ENCODE peak calls at places on chromosomes 6 and 20, in six cellular contexts. One of them, this sample, is unnamed.

GRCh38 chr6:109229536-109229935 is 134.2 kb downstream of the CEP57L1 start:
- DNase-seq in neuronal stem cell: no peak
- DNase-seq in IMR-90: no peak
- DNase-seq in H1: no peak
- DNase-seq in mesenchymal stem cell: no peak
- DNase-seq in trophoblast cell: no peak
- DNase-seq in this sample: no peak

GRCh38 chr6:113464959-113465358 is 392.2 kb upstream of the MARCKS start:
- DNase-seq in neuronal stem cell: no peak
- DNase-seq in IMR-90: peak
- DNase-seq in H1: no peak
- DNase-seq in mesenchymal stem cell: peak
- DNase-seq in trophoblast cell: peak
- DNase-seq in this sample: no peak

GRCh38 chr6:14177413-14178082 is 60.0 kb downstream of the CD83 start:
- DNase-seq in neuronal stem cell: no peak
- DNase-seq in IMR-90: no peak
- DNase-seq in H1: no peak
- DNase-seq in mesenchymal stem cell: no peak
- DNase-seq in trophoblast cell: no peak
- DNase-seq in this sample: no peak

GRCh38 chr6:195861-196360 is 96.4 kb upstream of the DUSP22 start:
- DNase-seq in neuronal stem cell: no peak
- DNase-seq in IMR-90: peak
- DNase-seq in H1: no peak
- DNase-seq in mesenchymal stem cell: peak
- DNase-seq in trophoblast cell: peak
- DNase-seq in this sample: no peak

GRCh38 chr6:104940238-104940880 is 16.5 kb upstream of the LIN28B start:
- DNase-seq in neuronal stem cell: no peak
- DNase-seq in IMR-90: no peak
- DNase-seq in H1: peak
- DNase-seq in mesenchymal stem cell: peak
- DNase-seq in trophoblast cell: peak
- DNase-seq in this sample: peak

GRCh38 chr6:35973670-35974222 is 50.7 kb downstream of the SLC26A8 start:
- DNase-seq in neuronal stem cell: no peak
- DNase-seq in IMR-90: no peak
- DNase-seq in H1: no peak
- DNase-seq in mesenchymal stem cell: peak
- DNase-seq in trophoblast cell: peak
- DNase-seq in this sample: no peak

GRCh38 chr6:157530724-157531168 is 149.8 kb downstream of the ZDHHC14 start:
- DNase-seq in neuronal stem cell: no peak
- DNase-seq in IMR-90: no peak
- DNase-seq in H1: no peak
- DNase-seq in mesenchymal stem cell: no peak
- DNase-seq in trophoblast cell: no peak
- DNase-seq in this sample: no peak

GRCh38 chr6:134217516-134218140 is 100.3 kb downstream of the SGK1 start:
- DNase-seq in neuronal stem cell: no peak
- DNase-seq in IMR-90: no peak
- DNase-seq in H1: no peak
- DNase-seq in mesenchymal stem cell: peak
- DNase-seq in trophoblast cell: no peak
- DNase-seq in this sample: no peak

GRCh38 chr20:23129891-23130621 is 43.9 kb upstream of the CD93 start:
- DNase-seq in neuronal stem cell: no peak
- DNase-seq in IMR-90: no peak
- DNase-seq in H1: no peak
- DNase-seq in mesenchymal stem cell: no peak
- DNase-seq in trophoblast cell: no peak
- DNase-seq in this sample: no peak

GRCh38 chr6:70135783-70136182 is 167.1 kb downstream of the COL9A1 start:
- DNase-seq in neuronal stem cell: no peak
- DNase-seq in IMR-90: no peak
- DNase-seq in H1: no peak
- DNase-seq in mesenchymal stem cell: no peak
- DNase-seq in trophoblast cell: no peak
- DNase-seq in this sample: no peak

GRCh38 chr6:84882768-84883766 is 118.7 kb upstream of the TBX18 start:
- DNase-seq in neuronal stem cell: no peak
- DNase-seq in IMR-90: no peak
- DNase-seq in H1: no peak
- DNase-seq in mesenchymal stem cell: no peak
- DNase-seq in trophoblast cell: no peak
- DNase-seq in this sample: no peak

GRCh38 chr6:87393026-87393622 is 14.6 kb upstream of the CFAP206 start:
- DNase-seq in neuronal stem cell: peak
- DNase-seq in IMR-90: peak
- DNase-seq in H1: no peak
- DNase-seq in mesenchymal stem cell: peak
- DNase-seq in trophoblast cell: peak
- DNase-seq in this sample: no peak

GRCh38 chr20:16661738-16662137 is 68.1 kb upstream of the SNRPB2 start:
- DNase-seq in neuronal stem cell: no peak
- DNase-seq in IMR-90: no peak
- DNase-seq in H1: no peak
- DNase-seq in mesenchymal stem cell: no peak
- DNase-seq in trophoblast cell: no peak
- DNase-seq in this sample: no peak

GRCh38 chr6:168217880-168218537 is 101.6 kb downstream of the DACT2 start:
- DNase-seq in neuronal stem cell: no peak
- DNase-seq in IMR-90: no peak
- DNase-seq in H1: no peak
- DNase-seq in mesenchymal stem cell: no peak
- DNase-seq in trophoblast cell: no peak
- DNase-seq in this sample: no peak

GRCh38 chr6:155132617-155133016 is 131.2 kb upstream of the CLDN20 start:
- DNase-seq in neuronal stem cell: no peak
- DNase-seq in IMR-90: no peak
- DNase-seq in H1: no peak
- DNase-seq in mesenchymal stem cell: no peak
- DNase-seq in trophoblast cell: no peak
- DNase-seq in this sample: no peak

GRCh38 chr6:87293526-87293925 is 28.9 kb upstream of the SMIM8 start:
- DNase-seq in neuronal stem cell: no peak
- DNase-seq in IMR-90: no peak
- DNase-seq in H1: no peak
- DNase-seq in mesenchymal stem cell: no peak
- DNase-seq in trophoblast cell: peak
- DNase-seq in this sample: no peak

GRCh38 chr6:157990321-157991066 is 8.8 kb downstream of the SYNJ2 start:
- DNase-seq in neuronal stem cell: no peak
- DNase-seq in IMR-90: no peak
- DNase-seq in H1: no peak
- DNase-seq in mesenchymal stem cell: no peak
- DNase-seq in trophoblast cell: no peak
- DNase-seq in this sample: no peak

GRCh38 chr20:53926428-53927028 is 143.9 kb downstream of the BCAS1 start:
- DNase-seq in neuronal stem cell: no peak
- DNase-seq in IMR-90: peak
- DNase-seq in H1: no peak
- DNase-seq in mesenchymal stem cell: peak
- DNase-seq in trophoblast cell: peak
- DNase-seq in this sample: no peak

GRCh38 chr6:158631678-158632537 is 12.6 kb downstream of the DYNLT1 start:
- DNase-seq in neuronal stem cell: no peak
- DNase-seq in IMR-90: peak
- DNase-seq in H1: no peak
- DNase-seq in mesenchymal stem cell: peak
- DNase-seq in trophoblast cell: peak
- DNase-seq in this sample: no peak

GRCh38 chr6:44828780-44829179 is 441.3 kb downstream of the CDC5L start:
- DNase-seq in neuronal stem cell: no peak
- DNase-seq in IMR-90: no peak
- DNase-seq in H1: no peak
- DNase-seq in mesenchymal stem cell: no peak
- DNase-seq in trophoblast cell: no peak
- DNase-seq in this sample: no peak

GRCh38 chr6:37538107-37538506 is 38.4 kb upstream of the CCDC167 start:
- DNase-seq in neuronal stem cell: no peak
- DNase-seq in IMR-90: no peak
- DNase-seq in H1: peak
- DNase-seq in mesenchymal stem cell: no peak
- DNase-seq in trophoblast cell: peak
- DNase-seq in this sample: peak

GRCh38 chr6:35439308-35439707 is 12.8 kb upstream of the FANCE start:
- DNase-seq in neuronal stem cell: no peak
- DNase-seq in IMR-90: no peak
- DNase-seq in H1: no peak
- DNase-seq in mesenchymal stem cell: no peak
- DNase-seq in trophoblast cell: no peak
- DNase-seq in this sample: peak

GRCh38 chr6:73339340-73339739 is 14.7 kb downstream of the DPPA5 start:
- DNase-seq in neuronal stem cell: no peak
- DNase-seq in IMR-90: no peak
- DNase-seq in H1: peak
- DNase-seq in mesenchymal stem cell: no peak
- DNase-seq in trophoblast cell: no peak
- DNase-seq in this sample: peak

GRCh38 chr6:125753218-125753936 is 3.9 kb downstream of the HEY2 start:
- DNase-seq in neuronal stem cell: no peak
- DNase-seq in IMR-90: peak
- DNase-seq in H1: no peak
- DNase-seq in mesenchymal stem cell: peak
- DNase-seq in trophoblast cell: peak
- DNase-seq in this sample: no peak

GRCh38 chr6:148934534-148934933 is 187.7 kb downstream of the UST start:
- DNase-seq in neuronal stem cell: no peak
- DNase-seq in IMR-90: peak
- DNase-seq in H1: no peak
- DNase-seq in mesenchymal stem cell: peak
- DNase-seq in trophoblast cell: no peak
- DNase-seq in this sample: no peak

GRCh38 chr6:12012231-12012565 is at the start of gene HIVEP1:
- DNase-seq in neuronal stem cell: peak
- DNase-seq in IMR-90: no peak
- DNase-seq in H1: no peak
- DNase-seq in mesenchymal stem cell: no peak
- DNase-seq in trophoblast cell: no peak
- DNase-seq in this sample: no peak

GRCh38 chr6:5540375-5540774 is 279.1 kb downstream of the FARS2 start:
- DNase-seq in neuronal stem cell: no peak
- DNase-seq in IMR-90: no peak
- DNase-seq in H1: no peak
- DNase-seq in mesenchymal stem cell: no peak
- DNase-seq in trophoblast cell: no peak
- DNase-seq in this sample: no peak

GRCh38 chr6:73515204-73516101 is 5.4 kb downstream of the EEF1A1 start:
- DNase-seq in neuronal stem cell: no peak
- DNase-seq in IMR-90: peak
- DNase-seq in H1: no peak
- DNase-seq in mesenchymal stem cell: peak
- DNase-seq in trophoblast cell: peak
- DNase-seq in this sample: peak

GRCh38 chr6:13368716-13369115 is 40.4 kb upstream of the TBC1D7 start:
- DNase-seq in neuronal stem cell: no peak
- DNase-seq in IMR-90: peak
- DNase-seq in H1: no peak
- DNase-seq in mesenchymal stem cell: no peak
- DNase-seq in trophoblast cell: peak
- DNase-seq in this sample: no peak

GRCh38 chr6:128494440-128494839 is 26.0 kb downstream of the PTPRK start:
- DNase-seq in neuronal stem cell: peak
- DNase-seq in IMR-90: no peak
- DNase-seq in H1: no peak
- DNase-seq in mesenchymal stem cell: no peak
- DNase-seq in trophoblast cell: no peak
- DNase-seq in this sample: no peak

GRCh38 chr20:25005220-25005619 is 12.7 kb upstream of the APMAP start:
- DNase-seq in neuronal stem cell: no peak
- DNase-seq in IMR-90: peak
- DNase-seq in H1: no peak
- DNase-seq in mesenchymal stem cell: no peak
- DNase-seq in trophoblast cell: no peak
- DNase-seq in this sample: peak

GRCh38 chr6:68575765-68576439 is 59.2 kb upstream of the ADGRB3 start:
- DNase-seq in neuronal stem cell: no peak
- DNase-seq in IMR-90: no peak
- DNase-seq in H1: peak
- DNase-seq in mesenchymal stem cell: no peak
- DNase-seq in trophoblast cell: no peak
- DNase-seq in this sample: peak

GRCh38 chr6:132713355-132714134 is at the start of gene VNN1:
- DNase-seq in neuronal stem cell: no peak
- DNase-seq in IMR-90: no peak
- DNase-seq in H1: no peak
- DNase-seq in mesenchymal stem cell: no peak
- DNase-seq in trophoblast cell: peak
- DNase-seq in this sample: no peak

GRCh38 chr20:62952373-62953166 is at the start of gene SLC17A9:
- DNase-seq in neuronal stem cell: no peak
- DNase-seq in IMR-90: peak
- DNase-seq in H1: peak
- DNase-seq in mesenchymal stem cell: peak
- DNase-seq in trophoblast cell: peak
- DNase-seq in this sample: peak
- H3K18ac ChIP-seq in neuronal stem cell: peak
- H3K18ac ChIP-seq in IMR-90: peak
- H3K18ac ChIP-seq in H1: peak
- H3K18ac ChIP-seq in mesenchymal stem cell: peak
- H3K18ac ChIP-seq in trophoblast cell: no peak
- H3K18ac ChIP-seq in this sample: no peak

DNA sequence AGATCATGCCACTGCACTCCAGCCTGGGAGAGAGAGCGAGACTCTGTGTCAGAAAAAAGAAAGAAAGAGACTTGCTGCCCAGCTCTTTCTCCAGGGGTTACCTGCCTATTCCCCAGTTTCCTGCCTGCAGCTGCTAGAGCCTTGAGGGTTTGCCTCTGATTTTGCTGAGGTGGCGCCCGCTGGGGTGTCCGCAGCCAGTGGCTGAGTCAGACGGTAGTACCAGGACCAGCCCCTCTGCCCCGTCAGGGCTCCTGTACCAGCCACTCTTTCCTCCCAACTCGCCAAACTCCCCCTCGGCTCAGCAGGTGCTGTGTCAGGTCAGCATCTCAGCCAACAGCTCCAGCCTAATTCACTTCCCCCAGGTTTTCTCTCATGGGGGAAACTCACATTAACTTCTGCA is 7.4 kb upstream of the LSM14B start:
- DNase-seq in neuronal stem cell: no peak
- DNase-seq in IMR-90: no peak
- DNase-seq in H1: peak
- DNase-seq in mesenchymal stem cell: no peak
- DNase-seq in trophoblast cell: no peak
- DNase-seq in this sample: peak
- H4K91ac ChIP-seq in neuronal stem cell: no peak
- H4K91ac ChIP-seq in IMR-90: no peak
- H4K91ac ChIP-seq in H1: no peak
- H4K91ac ChIP-seq in mesenchymal stem cell: no peak
- H4K91ac ChIP-seq in trophoblast cell: no peak
- H4K91ac ChIP-seq in this sample: no peak

GRCh38 chr6:10582774-10583508 is 61.8 kb downstream of the GCNT2 start:
- DNase-seq in neuronal stem cell: no peak
- DNase-seq in IMR-90: no peak
- DNase-seq in H1: no peak
- DNase-seq in mesenchymal stem cell: no peak
- DNase-seq in trophoblast cell: no peak
- DNase-seq in this sample: peak
- H3K4ac ChIP-seq in neuronal stem cell: no peak
- H3K4ac ChIP-seq in IMR-90: no peak
- H3K4ac ChIP-seq in H1: no peak
- H3K4ac ChIP-seq in mesenchymal stem cell: peak
- H3K4ac ChIP-seq in trophoblast cell: no peak
- H3K4ac ChIP-seq in this sample: peak

GRCh38 chr6:33620158-33620583 is 951 bp upstream of the ITPR3 start:
- DNase-seq in neuronal stem cell: no peak
- DNase-seq in IMR-90: no peak
- DNase-seq in H1: peak
- DNase-seq in mesenchymal stem cell: peak
- DNase-seq in trophoblast cell: peak
- DNase-seq in this sample: peak
- H3K18ac ChIP-seq in neuronal stem cell: peak
- H3K18ac ChIP-seq in IMR-90: peak
- H3K18ac ChIP-seq in H1: peak
- H3K18ac ChIP-seq in mesenchymal stem cell: peak
- H3K18ac ChIP-seq in trophoblast cell: no peak
- H3K18ac ChIP-seq in this sample: no peak

This sample was measured in H9.